ENCODE peak calls at places on chromosome X, in nine cellular contexts. B, Q, A, Z, Y, T, N, H and I are unnamed samples.

GRCh38 chrX:105302246-105302645 is 81.8 kb upstream of the TEX13A start:
- DNase-seq in B (no peak), A (no peak), Y (no peak), H (peak; percentile 10), T (no peak), Q (peak; percentile 29), Z (no peak), N (peak; percentile 49), I (no peak)

GRCh38 chrX:2342878-2343277 is 157.9 kb downstream of the DHRSX start:
- DNase-seq in T (no peak), Q (no peak), N (peak; percentile 92), H (peak; percentile 86), Y (no peak), B (no peak), Z (peak; percentile 49), A (peak; percentile 91), I (no peak)

GRCh38 chrX:50799531-50799961 is 14.4 kb downstream of the SHROOM4 start:
- DNase-seq in H (peak; percentile 56), N (peak; percentile 85), Z (no peak), Y (no peak), T (no peak), A (peak; percentile 52), Q (peak; percentile 81), B (no peak), I (no peak)

GRCh38 chrX:41542151-41542935 is 95.2 kb downstream of the NYX start:
- DNase-seq in Z (no peak), Q (no peak), N (peak; percentile 71), H (peak; percentile 20), B (no peak), Y (no peak), A (peak; percentile 23), T (no peak), I (no peak)

GRCh38 chrX:103431316-103431715 is 55.0 kb downstream of the BEX3 start:
- DNase-seq in T (no peak), Q (peak; percentile 28), N (peak; percentile 37), Y (no peak), Z (no peak), H (peak; percentile 61), B (no peak), A (peak; percentile 39), I (no peak)

GRCh38 chrX:2498781-2499302 is 1.9 kb downstream of the DHRSX start:
- DNase-seq in B (no peak), Q (no peak), Y (peak; percentile 47), T (peak; percentile 41), N (peak; percentile 36), H (peak; percentile 18), A (peak; percentile 62), Z (no peak), I (no peak)

GRCh38 chrX:56000729-56001128 is 231.4 kb upstream of the KLF8 start:
- DNase-seq in Y (no peak), T (no peak), Q (no peak), N (no peak), Z (no peak), B (no peak), A (no peak), H (no peak), I (no peak)

GRCh38 chrX:48579259-48579658 is 5.0 kb downstream of the RBM3 start:
- DNase-seq in B (no peak), Y (no peak), N (no peak), A (no peak), H (no peak), Z (no peak), T (no peak), Q (no peak), I (no peak)

GRCh38 chrX:123590842-123591491 is 141.9 kb downstream of the THOC2 start:
- DNase-seq in A (peak; percentile 54), H (peak; percentile 22), Q (peak; percentile 32), Z (no peak), T (no peak), N (peak; percentile 68), Y (no peak), B (no peak), I (no peak)

GRCh38 chrX:21374163-21374993 is at the start of gene CNKSR2:
- DNase-seq in N (peak; percentile 6), T (peak; percentile 55), B (peak; percentile 49), Z (no peak), Y (peak; percentile 19), A (peak; percentile 12), H (peak; percentile 3), Q (peak; percentile 26), I (peak; percentile 42)

GRCh38 chrX:120200851-120201250 is 42.4 kb downstream of the RHOXF2 start:
- DNase-seq in Y (no peak), Q (no peak), H (no peak), N (no peak), B (no peak), Z (no peak), T (no peak), A (no peak), I (no peak)